ENCODE peak calls at places on chromosomes 2 and 18, in ten cellular contexts. Z, V, N, I, J, T, D, P, G and W are unnamed samples.

GRCh38 chr18:22114526-22115321 is 54.7 kb upstream of the GATA6 start:
- DNase-seq in Z (no peak), V (no peak), N (no peak), I (no peak), J (no peak), T (no peak), D (no peak), P (no peak), G (no peak), W (no peak)

GRCh38 chr2:53460347-53460746 is 307.3 kb upstream of the CHAC2 start:
- DNase-seq in Z (peak), V (no peak), N (no peak), I (no peak), J (no peak), T (no peak), D (no peak), P (no peak), G (no peak), W (no peak)

GRCh38 chr2:113977660-113978523 is 88.0 kb downstream of the ACTR3 start:
- DNase-seq in Z (peak), V (no peak), N (no peak), I (no peak), J (peak), T (no peak), D (no peak), P (no peak), G (no peak), W (no peak)

GRCh38 chr18:58671122-58671940 is at the start of gene MALT1:
- DNase-seq in Z (peak), V (peak), N (peak), I (peak), J (peak), T (peak), D (peak), P (peak), G (peak), W (peak)

GRCh38 chr18:76564117-76564516 is 69.1 kb upstream of the ZNF516 start:
- DNase-seq in Z (no peak), V (no peak), N (no peak), I (no peak), J (peak), T (no peak), D (no peak), P (no peak), G (no peak), W (no peak)

GRCh38 chr2:220504890-220505564 is 877.6 kb downstream of the SLC4A3 start:
- DNase-seq in Z (no peak), V (no peak), N (peak), I (no peak), J (peak), T (no peak), D (no peak), P (no peak), G (no peak), W (no peak)

GRCh38 chr2:170505631-170506270 is 209.4 kb upstream of the SP5 start:
- DNase-seq in Z (peak), V (peak), N (no peak), I (peak), J (no peak), T (peak), D (peak), P (no peak), G (peak), W (peak)

GRCh38 chr2:241924909-241925250 is 55.4 kb downstream of the RTP5 start:
- DNase-seq in Z (no peak), V (peak), N (no peak), I (no peak), J (no peak), T (peak), D (no peak), P (peak), G (no peak), W (no peak)

GRCh38 chr18:24702001-24702400 is 241.6 kb downstream of the HRH4 start:
- DNase-seq in Z (no peak), V (no peak), N (no peak), I (no peak), J (no peak), T (no peak), D (no peak), P (no peak), G (no peak), W (no peak)

GRCh38 chr2:205612661-205613060 is 69.6 kb upstream of the NRP2 start:
- DNase-seq in Z (no peak), V (no peak), N (no peak), I (no peak), J (no peak), T (no peak), D (no peak), P (no peak), G (no peak), W (no peak)

GRCh38 chr2:28286678-28287077 is 106.0 kb upstream of the FOSL2 start:
- DNase-seq in Z (no peak), V (no peak), N (no peak), I (no peak), J (peak), T (no peak), D (no peak), P (no peak), G (no peak), W (no peak)

GRCh38 chr2:183001948-183002347 is 36.3 kb downstream of the NCKAP1 start:
- DNase-seq in Z (no peak), V (no peak), N (no peak), I (no peak), J (no peak), T (no peak), D (no peak), P (no peak), G (no peak), W (no peak)

GRCh38 chr2:1863861-1864260 is 119.5 kb upstream of the PXDN start:
- DNase-seq in Z (no peak), V (no peak), N (no peak), I (no peak), J (no peak), T (no peak), D (no peak), P (no peak), G (no peak), W (no peak)

GRCh38 chr2:216570357-216570756 is 62.9 kb upstream of the IGFBP2 start:
- DNase-seq in Z (no peak), V (no peak), N (no peak), I (no peak), J (no peak), T (no peak), D (no peak), P (no peak), G (no peak), W (no peak)

GRCh38 chr2:207334631-207335371 is 169.1 kb upstream of the KLF7 start:
- DNase-seq in Z (no peak), V (peak), N (peak), I (peak), J (peak), T (peak), D (peak), P (no peak), G (peak), W (peak)

GRCh38 chr2:538646-539045 is 138.6 kb downstream of the TMEM18 start:
- DNase-seq in Z (peak), V (no peak), N (no peak), I (no peak), J (no peak), T (no peak), D (no peak), P (no peak), G (no peak), W (no peak)

GRCh38 chr18:51568151-51568550 is 370.7 kb upstream of the MEX3C start:
- DNase-seq in Z (no peak), V (no peak), N (no peak), I (no peak), J (no peak), T (no peak), D (no peak), P (no peak), G (no peak), W (no peak)
- TF ChIP-seq POLR2A in Z (no peak), V (no peak), N (no peak), I (no peak), J (no peak), T (no peak), D (no peak), P (no peak), G (no peak), W (no peak)

GRCh38 chr2:25794544-25795276 is 83.6 kb downstream of the ASXL2 start:
- DNase-seq in Z (no peak), V (no peak), N (no peak), I (no peak), J (no peak), T (no peak), D (no peak), P (no peak), G (no peak), W (no peak)
- TF ChIP-seq POLR2A in Z (no peak), V (no peak), N (no peak), I (no peak), J (no peak), T (no peak), D (no peak), P (no peak), G (no peak), W (no peak)

GRCh38 chr2:136117909-136118818 is at the start of gene CXCR4:
- DNase-seq in Z (peak), V (no peak), N (peak), I (peak), J (peak), T (peak), D (peak), P (peak), G (no peak), W (peak)

GRCh38 chr2:136116111-136116812 is 1.7 kb downstream of the CXCR4 start:
- DNase-seq in Z (no peak), V (no peak), N (no peak), I (no peak), J (no peak), T (peak), D (peak), P (peak), G (no peak), W (peak)

GRCh38 chr2:136116813-136117390 is 1.0 kb downstream of the CXCR4 start:
- DNase-seq in Z (no peak), V (no peak), N (no peak), I (peak), J (no peak), T (no peak), D (no peak), P (peak), G (no peak), W (no peak)

GRCh38 chr2:136118819-136119716 is 1.1 kb upstream of the CXCR4 start:
- DNase-seq in Z (no peak), V (peak), N (no peak), I (peak), J (no peak), T (peak), D (peak), P (peak), G (no peak), W (peak)

GRCh38 chr2:136117391-136117841 is 533 bp downstream of the CXCR4 start:
- DNase-seq in Z (no peak), V (no peak), N (peak), I (peak), J (peak), T (no peak), D (no peak), P (peak), G (no peak), W (no peak)
- TF ChIP-seq POLR2A in Z (no peak), V (no peak), N (no peak), I (no peak), J (no peak), T (no peak), D (no peak), P (no peak), G (no peak), W (no peak)

DNA sequence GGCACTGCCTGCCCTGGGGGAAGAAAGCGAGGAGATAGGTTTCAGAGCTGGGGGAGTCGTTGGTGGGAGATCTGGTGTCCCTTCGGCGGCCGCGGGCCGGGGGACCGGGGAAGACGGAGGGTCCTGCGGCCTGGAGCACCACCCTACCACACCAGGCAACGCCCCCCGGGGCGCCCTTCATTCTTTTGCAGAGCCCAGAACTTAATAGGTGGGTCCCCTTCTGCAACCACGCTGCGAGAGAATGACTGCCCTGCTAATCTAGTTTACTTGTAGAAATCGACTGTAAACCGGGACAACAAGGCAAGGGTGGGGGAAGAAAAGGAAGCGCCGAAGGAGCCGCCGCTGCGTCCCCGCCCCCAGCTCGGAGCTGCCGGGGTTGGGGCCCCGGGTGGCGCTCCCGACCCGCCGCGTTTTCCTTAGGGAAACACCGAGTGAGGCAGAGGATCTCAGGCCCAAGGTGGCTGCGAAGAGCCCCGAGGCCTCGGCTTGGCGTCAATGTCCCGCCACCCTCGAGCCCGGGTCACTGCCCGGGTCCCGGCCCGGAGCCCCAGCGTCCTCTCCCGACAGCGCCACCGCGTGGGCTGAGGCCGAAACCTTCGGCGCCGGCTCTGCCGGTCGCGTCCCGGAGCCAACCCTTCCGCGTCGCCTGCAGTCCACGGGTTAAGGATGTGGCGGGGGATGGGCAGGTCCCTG is 5.4 kb upstream of the SATB2 start:
- DNase-seq in Z (peak), V (no peak), N (peak), I (peak), J (peak), T (peak), D (peak), P (peak), G (no peak), W (peak)
- TF ChIP-seq POLR2A in Z (no peak), V (no peak), N (no peak), I (no peak), J (no peak), T (no peak), D (no peak), P (no peak), G (no peak), W (no peak)

GRCh38 chr2:24360050-24360962 is at the start of gene ITSN2:
- DNase-seq in Z (peak), V (peak), N (peak), I (peak), J (peak), T (peak), D (peak), P (peak), G (peak), W (peak)
- TF ChIP-seq POLR2A in Z (no peak), V (no peak), N (peak), I (peak), J (peak), T (no peak), D (no peak), P (no peak), G (peak), W (peak)

DNA sequence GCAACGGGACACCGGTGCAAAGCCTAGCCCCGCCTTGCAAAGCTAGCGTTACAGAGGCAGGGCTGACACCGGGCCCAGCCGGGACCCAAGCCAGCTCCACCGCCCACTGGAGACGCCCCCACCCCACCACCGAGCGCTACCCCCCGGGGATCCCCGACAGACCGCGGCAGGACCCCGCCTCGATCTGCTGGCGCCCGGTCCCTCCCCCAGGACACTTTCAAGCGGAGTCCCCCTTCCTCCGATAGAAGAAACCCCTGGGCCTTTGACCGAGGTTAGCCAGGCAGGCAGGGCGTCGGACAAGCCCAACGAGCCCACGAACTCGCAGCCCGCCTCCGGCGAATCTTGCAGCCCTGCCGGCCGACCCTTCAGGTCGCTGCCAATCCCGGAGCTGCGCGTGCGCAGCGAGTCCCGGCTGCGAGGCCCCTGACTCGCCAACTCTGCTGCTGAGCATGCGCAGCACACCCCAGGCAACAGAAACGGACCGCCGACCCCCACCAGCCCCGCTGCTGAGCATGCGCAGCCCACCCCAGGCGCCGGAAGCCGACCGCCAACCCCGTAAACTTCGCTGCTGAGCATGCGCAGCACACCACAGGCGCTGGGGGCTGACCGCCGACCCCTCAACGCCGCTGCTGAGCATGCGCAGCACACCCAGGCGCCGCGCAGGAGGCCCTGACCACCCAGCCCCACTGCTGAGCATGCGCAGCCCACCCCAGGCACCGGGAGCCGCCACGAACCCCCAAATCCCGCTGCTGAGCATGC is 656 bp downstream of the ADI1 start:
- DNase-seq in Z (peak), V (peak), N (peak), I (peak), J (peak), T (peak), D (peak), P (peak), G (peak), W (peak)
- TF ChIP-seq POLR2A in Z (peak), V (peak), N (peak), I (no peak), J (peak), T (no peak), D (peak), P (peak), G (peak), W (peak)

GRCh38 chr2:55282110-55282917 is 13.3 kb upstream of the MTIF2 start:
- DNase-seq in Z (peak), V (peak), N (peak), I (peak), J (peak), T (peak), D (peak), P (peak), G (peak), W (peak)
- TF ChIP-seq POLR2A in Z (no peak), V (peak), N (peak), I (peak), J (peak), T (no peak), D (peak), P (peak), G (peak), W (peak)

DNA sequence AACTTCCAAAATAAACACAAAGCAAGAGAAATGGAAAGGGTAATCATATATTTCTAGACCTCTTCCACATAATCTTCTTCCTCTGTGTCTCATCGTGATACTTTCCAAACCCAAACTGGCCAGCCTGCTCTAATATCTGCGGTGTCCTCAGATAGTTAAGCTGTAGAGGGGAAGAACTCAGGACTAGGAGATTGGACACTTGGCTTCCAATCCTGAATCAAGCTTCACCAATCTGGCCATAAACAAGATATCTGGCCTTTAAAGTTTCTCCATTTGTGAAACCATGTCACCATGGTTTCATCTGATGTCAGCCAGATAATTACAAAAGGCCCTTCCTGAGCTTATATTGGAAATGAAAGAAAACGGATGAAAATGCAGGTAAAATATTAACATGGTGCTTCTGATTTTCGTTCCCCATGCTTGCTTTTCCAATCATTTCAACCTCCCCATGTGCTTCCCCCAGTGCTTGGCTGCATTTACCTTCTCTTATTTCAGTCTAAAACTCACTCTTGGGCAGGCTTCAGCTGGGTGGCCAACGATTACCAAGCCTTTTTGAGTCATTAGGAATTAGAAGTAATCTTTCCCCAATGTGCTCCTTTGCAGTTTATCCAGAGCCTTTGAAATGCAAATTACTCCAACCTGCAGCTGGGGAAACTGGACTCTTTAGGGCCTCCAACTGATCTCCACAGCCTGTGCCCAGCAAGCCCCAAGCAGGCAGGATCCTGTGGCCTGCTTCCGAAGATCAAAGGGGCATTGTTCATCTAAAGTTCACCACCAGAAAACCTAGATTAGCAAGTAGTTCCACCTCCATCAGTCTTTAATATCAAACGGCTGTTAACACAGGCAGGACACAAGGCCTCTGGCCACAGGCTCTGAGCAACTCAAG is 44.5 kb upstream of the MYCN start:
- DNase-seq in Z (no peak), V (no peak), N (no peak), I (no peak), J (no peak), T (no peak), D (no peak), P (no peak), G (no peak), W (no peak)
- TF ChIP-seq POLR2A in Z (no peak), V (no peak), N (no peak), I (no peak), J (no peak), T (no peak), D (no peak), P (no peak), G (no peak), W (no peak)

DNA sequence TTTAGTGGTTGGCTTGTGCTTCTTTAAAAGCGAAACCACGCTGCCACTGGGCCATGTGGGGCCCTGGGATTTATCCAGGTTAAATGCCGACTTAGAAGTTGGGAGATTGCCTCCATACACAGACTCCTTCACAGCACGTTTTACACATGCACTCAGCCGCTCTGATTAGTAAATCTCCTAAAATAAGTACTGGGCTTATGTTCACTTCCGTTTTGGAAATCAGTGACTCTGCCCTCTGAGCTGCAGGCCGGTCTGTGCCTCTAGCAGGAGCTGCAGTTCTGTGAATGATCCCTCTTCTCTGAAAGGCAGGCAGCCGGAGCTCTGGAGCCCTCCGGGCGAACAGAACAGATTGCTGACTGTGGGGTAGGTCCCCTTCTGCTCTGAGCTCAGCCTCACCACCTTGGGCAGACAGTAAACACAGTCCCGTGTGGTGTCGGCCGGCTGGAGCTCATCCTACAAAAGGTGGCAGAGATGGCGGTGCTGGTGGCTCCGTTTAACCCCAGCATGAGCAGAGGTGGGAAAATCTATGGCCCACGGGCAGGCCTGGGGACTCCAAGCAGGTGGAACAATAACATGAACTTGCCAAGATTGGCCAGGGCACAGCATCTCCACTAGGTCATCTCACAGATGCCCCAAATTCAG is 9.8 kb upstream of the RAB17 start:
- DNase-seq in Z (no peak), V (peak), N (no peak), I (peak), J (peak), T (no peak), D (peak), P (no peak), G (peak), W (peak)
- TF ChIP-seq POLR2A in Z (peak), V (peak), N (no peak), I (no peak), J (no peak), T (no peak), D (no peak), P (no peak), G (peak), W (no peak)